ENCODE peak calls at places on chromosomes 2 and 18, in four cellular contexts. L is A549, Q is K562, X is HepG2. P is an unnamed sample.

GRCh38 chr2:86815616-86816015 is 24.9 kb upstream of the CD8A start:
- DNase-seq in L (no peak), Q (no peak), X (no peak), P (no peak)

GRCh38 chr2:110773470-110773921 is 41.1 kb downstream of the ACOXL start:
- DNase-seq in L (no peak), Q (no peak), X (peak), P (no peak)

GRCh38 chr2:240384711-240385450 is 50.6 kb upstream of the GPC1 start:
- DNase-seq in L (peak), Q (no peak), X (no peak), P (no peak)

GRCh38 chr2:119249311-119249710 is 25.7 kb downstream of the STEAP3 start:
- DNase-seq in L (no peak), Q (no peak), X (no peak), P (no peak)

GRCh38 chr2:18498531-18498930 is 61.9 kb downstream of the RDH14 start:
- DNase-seq in L (no peak), Q (no peak), X (no peak), P (no peak)

GRCh38 chr18:44701227-44701626 is 20.5 kb downstream of the SETBP1 start:
- DNase-seq in L (no peak), Q (no peak), X (no peak), P (no peak)

GRCh38 chr18:59783138-59783537 is 85.9 kb upstream of the CCBE1 start:
- DNase-seq in L (peak), Q (no peak), X (peak), P (peak)

GRCh38 chr2:201532686-201533304 is 81.3 kb downstream of the STRADB start:
- DNase-seq in L (no peak), Q (peak), X (no peak), P (peak)

GRCh38 chr2:166434491-166434890 is 58.7 kb upstream of the SCN9A start:
- DNase-seq in L (no peak), Q (no peak), X (no peak), P (no peak)

GRCh38 chr18:79553696-79554095 is 125.9 kb upstream of the CTDP1 start:
- DNase-seq in L (no peak), Q (no peak), X (no peak), P (no peak)

GRCh38 chr18:63169853-63170252 is 149.7 kb downstream of the BCL2 start:
- DNase-seq in L (no peak), Q (no peak), X (no peak), P (no peak)

GRCh38 chr2:9230051-9230802 is 23.6 kb downstream of the ASAP2 start:
- DNase-seq in L (no peak), Q (no peak), X (no peak), P (no peak)

GRCh38 chr2:18525236-18525635 is 35.2 kb downstream of the RDH14 start:
- DNase-seq in L (no peak), Q (no peak), X (no peak), P (no peak)

GRCh38 chr2:105802587-105802986 is 57.9 kb downstream of the NCK2 start:
- DNase-seq in L (no peak), Q (no peak), X (no peak), P (peak)

GRCh38 chr18:79600596-79600995 is 79.0 kb upstream of the CTDP1 start:
- DNase-seq in L (no peak), Q (no peak), X (no peak), P (no peak)

GRCh38 chr18:63850010-63850409 is 37.5 kb upstream of the SERPINB2 start:
- DNase-seq in L (peak), Q (no peak), X (peak), P (no peak)

GRCh38 chr2:172972005-172972619 is 103.5 kb upstream of the MAP3K20 start:
- DNase-seq in L (peak), Q (peak), X (peak), P (no peak)

GRCh38 chr18:67597759-67598158 is 81.2 kb upstream of the DSEL start:
- DNase-seq in L (no peak), Q (no peak), X (no peak), P (no peak)

GRCh38 chr2:96800762-96801463 is 15.2 kb upstream of the CNNM3 start:
- DNase-seq in L (peak), Q (peak), X (peak), P (no peak)

GRCh38 chr2:134124047-134124753 is 129.7 kb upstream of the MGAT5 start:
- DNase-seq in L (no peak), Q (no peak), X (peak), P (no peak)

GRCh38 chr2:47211497-47212011 is 56.4 kb upstream of the STPG4 start:
- DNase-seq in L (no peak), Q (no peak), X (no peak), P (no peak)

GRCh38 chr2:557635-558301 is 119.4 kb downstream of the TMEM18 start:
- DNase-seq in L (no peak), Q (peak), X (no peak), P (no peak)

GRCh38 chr2:127093648-127094210 is 13.2 kb downstream of the BIN1 start:
- DNase-seq in L (no peak), Q (no peak), X (no peak), P (no peak)

GRCh38 chr2:64479259-64480198 is 25.6 kb downstream of the LGALSL start:
- DNase-seq in L (no peak), Q (no peak), X (no peak), P (no peak)

GRCh38 chr2:63186331-63186730 is 135.7 kb downstream of the OTX1 start:
- DNase-seq in L (no peak), Q (no peak), X (no peak), P (no peak)

GRCh38 chr2:63192889-63193778 is 142.5 kb downstream of the OTX1 start:
- DNase-seq in L (peak), Q (no peak), X (peak), P (no peak)

GRCh38 chr2:63192169-63192888 is 141.7 kb downstream of the OTX1 start:
- DNase-seq in L (no peak), Q (no peak), X (peak), P (no peak)

GRCh38 chr2:63194175-63194574 is 143.5 kb downstream of the OTX1 start:
- DNase-seq in L (no peak), Q (no peak), X (peak), P (no peak)

DNA sequence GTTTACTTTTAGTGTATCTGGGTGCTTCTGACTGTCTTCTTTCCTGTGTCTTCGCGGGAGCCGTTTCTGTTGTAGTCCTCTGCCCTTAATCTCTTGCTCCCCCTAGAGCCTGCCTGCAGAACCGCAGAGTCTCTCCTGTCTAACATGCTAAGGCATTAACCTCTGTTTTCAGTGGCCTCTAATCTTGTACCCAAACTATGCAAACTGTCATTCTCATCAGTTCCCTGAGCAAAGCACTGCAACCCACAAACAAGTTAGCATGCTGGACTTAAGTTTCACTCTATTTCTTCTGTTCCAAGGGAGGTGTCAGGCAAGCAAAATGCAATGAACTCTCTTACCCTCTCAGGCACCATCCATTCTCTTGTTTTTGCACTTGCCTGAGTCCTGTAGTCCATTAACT is 138.4 kb downstream of the OTX1 start:
- DNase-seq in L (peak), Q (peak), X (peak), P (peak)
- TF ChIP-seq CEBPB in L (no peak), Q (no peak), X (no peak), P (no peak)

DNA sequence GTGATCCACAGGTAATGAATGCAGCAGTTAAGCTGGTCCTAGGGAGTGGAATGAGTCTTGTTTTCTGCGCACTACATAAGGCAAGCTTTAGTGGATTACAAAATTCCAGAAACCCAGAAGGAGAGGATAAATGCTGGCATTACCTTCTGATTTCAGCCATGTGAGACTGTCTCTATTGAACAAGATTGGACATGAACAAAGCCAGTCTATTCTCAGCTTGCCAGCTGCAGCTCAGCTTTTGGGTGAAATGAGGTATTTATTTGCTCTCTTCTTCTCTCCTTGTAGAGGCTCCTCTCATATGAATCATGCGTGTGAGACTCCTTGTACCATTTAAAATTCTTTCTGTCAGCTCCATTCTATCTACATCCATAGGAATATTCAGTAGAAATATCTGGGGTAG is 945.0 kb downstream of the CNTNAP5 start:
- DNase-seq in L (no peak), Q (no peak), X (no peak), P (no peak)
- TF ChIP-seq ESRRA in L (no peak), Q (no peak), X (no peak), P (no peak)

GRCh38 chr18:51253476-51253875 is 56.0 kb upstream of the MEX3C start:
- DNase-seq in L (peak), Q (no peak), X (peak), P (no peak)

GRCh38 chr18:51250006-51250405 is 52.5 kb upstream of the MEX3C start:
- DNase-seq in L (no peak), Q (no peak), X (no peak), P (no peak)

GRCh38 chr18:51251625-51252024 is 54.1 kb upstream of the MEX3C start:
- DNase-seq in L (no peak), Q (no peak), X (no peak), P (peak)

GRCh38 chr18:51248685-51249084 is 51.2 kb upstream of the MEX3C start:
- DNase-seq in L (no peak), Q (no peak), X (peak), P (no peak)

GRCh38 chr18:51250458-51251024 is 53.1 kb upstream of the MEX3C start:
- DNase-seq in L (peak), Q (no peak), X (no peak), P (no peak)
- TF ChIP-seq CEBPB in L (no peak), Q (no peak), X (no peak), P (no peak)

GRCh38 chr18:72762505-72763122 is 105.2 kb downstream of the NETO1 start:
- DNase-seq in L (peak), Q (peak), X (peak), P (peak)
- TF ChIP-seq ESRRA in L (no peak), Q (no peak), X (no peak), P (no peak)

P was measured in GM12878.